ENCODE peak calls at places on chromosomes 16 and 17, in ten cellular contexts. U, R, J, K, A, Q, X, C, H and Z are unnamed samples.

GRCh38 chr16:12260647-12261262 is 284.2 kb downstream of the SNX29 start:
- DNase-seq in U (no peak), R (no peak), J (no peak), K (no peak), A (no peak), Q (no peak), X (no peak), C (no peak), H (peak; percentile 62), Z (no peak)

GRCh38 chr16:23174622-23175021 is 7.9 kb upstream of the SCNN1G start:
- DNase-seq in U (no peak), R (no peak), J (no peak), K (no peak), A (no peak), Q (no peak), X (no peak), C (no peak), H (no peak), Z (no peak)

GRCh38 chr16:70753228-70753627 is 47.7 kb downstream of the VAC14 start:
- DNase-seq in U (no peak), R (no peak), J (no peak), K (no peak), A (no peak), Q (no peak), X (no peak), C (no peak), H (no peak), Z (no peak)

GRCh38 chr17:69907081-69907847 is 167.8 kb upstream of the KCNJ16 start:
- DNase-seq in U (no peak), R (no peak), J (no peak), K (no peak), A (no peak), Q (no peak), X (no peak), C (no peak), H (no peak), Z (no peak)

GRCh38 chr17:31559647-31560501 is 168.4 kb downstream of the RAB11FIP4 start:
- DNase-seq in U (no peak), R (no peak), J (no peak), K (no peak), A (no peak), Q (no peak), X (no peak), C (no peak), H (peak; percentile 34), Z (no peak)

GRCh38 chr16:85395913-85396878 is 216.9 kb upstream of the GSE1 start:
- DNase-seq in U (no peak), R (no peak), J (no peak), K (no peak), A (peak; percentile 32), Q (no peak), X (no peak), C (no peak), H (peak; percentile 31), Z (no peak)

GRCh38 chr17:14316131-14316854 is 15.4 kb downstream of the HS3ST3B1 start:
- DNase-seq in U (no peak), R (no peak), J (no peak), K (no peak), A (no peak), Q (no peak), X (no peak), C (no peak), H (no peak), Z (no peak)

GRCh38 chr17:47802341-47803022 is 19.1 kb downstream of the OSBPL7 start:
- DNase-seq in U (peak; percentile 49), R (no peak), J (peak; percentile 67), K (no peak), A (peak; percentile 69), Q (peak; percentile 70), X (peak; percentile 87), C (no peak), H (peak; percentile 75), Z (peak; percentile 37)

GRCh38 chr16:1436731-1437355 is 6.0 kb downstream of the PERCC1 start:
- DNase-seq in U (no peak), R (no peak), J (no peak), K (no peak), A (no peak), Q (no peak), X (no peak), C (no peak), H (no peak), Z (no peak)

GRCh38 chr17:10556301-10557005 is 7.0 kb upstream of the MYH2 start:
- DNase-seq in U (no peak), R (no peak), J (no peak), K (no peak), A (no peak), Q (no peak), X (no peak), C (no peak), H (no peak), Z (no peak)

GRCh38 chr17:36592711-36593321 is 1.1 kb downstream of the DHRS11 start:
- DNase-seq in U (no peak), R (no peak), J (no peak), K (no peak), A (no peak), Q (no peak), X (no peak), C (no peak), H (no peak), Z (no peak)

GRCh38 chr17:8057691-8058114 is 18.8 kb downstream of the ALOX15B start:
- DNase-seq in U (peak; percentile 45), R (no peak), J (peak; percentile 51), K (no peak), A (peak; percentile 58), Q (peak; percentile 63), X (peak; percentile 84), C (peak; percentile 37), H (peak; percentile 47), Z (peak; percentile 93)

GRCh38 chr17:63399856-63400255 is 46.2 kb downstream of the CYB561 start:
- DNase-seq in U (no peak), R (no peak), J (no peak), K (no peak), A (no peak), Q (no peak), X (no peak), C (no peak), H (no peak), Z (no peak)

GRCh38 chr16:71784093-71784492 is 24.5 kb downstream of the AP1G1 start:
- DNase-seq in U (no peak), R (no peak), J (no peak), K (no peak), A (no peak), Q (no peak), X (peak; percentile 9), C (no peak), H (no peak), Z (no peak)